ENCODE peak calls at places on chromosomes 16 and 17, in five cellular contexts. A is astrocyte, F is H9, H is HCT116, O is osteoblast. G is an unnamed sample.
A peak's percentile ranks its signal among the peaks of the same experiment; 100 is the strongest.

GRCh38 chr16:30052671-30053372 is 12.7 kb upstream of the ALDOA start:
- DNase-seq in A (peak; percentile 76), F (peak; percentile 90), H (peak; percentile 85), O (peak; percentile 99), G (peak; percentile 88)

GRCh38 chr16:88650749-88651275 is at the start of gene CYBA:
- DNase-seq in A (no peak), F (peak; percentile 93), H (peak; percentile 57), O (peak; percentile 99), G (peak; percentile 26)

GRCh38 chr16:53949716-53950410 is 245.9 kb downstream of the FTO start:
- DNase-seq in A (no peak), F (no peak), H (no peak), O (no peak), G (no peak)

GRCh38 chr16:27355610-27356009 is 41.8 kb downstream of the IL4R start:
- DNase-seq in A (no peak), F (peak; percentile 84), H (peak; percentile 19), O (no peak), G (peak; percentile 39)

GRCh38 chr16:30142672-30143346 is 19.8 kb upstream of the MAPK3 start:
- DNase-seq in A (no peak), F (peak; percentile 30), H (no peak), O (no peak), G (no peak)

GRCh38 chr17:1641065-1641403 is 4.5 kb downstream of the SCARF1 start:
- DNase-seq in A (no peak), F (no peak), H (no peak), O (peak; percentile 53), G (no peak)

GRCh38 chr17:17026163-17026562 is 16.1 kb upstream of the MPRIP start:
- DNase-seq in A (no peak), F (no peak), H (no peak), O (no peak), G (no peak)

GRCh38 chr16:81553080-81553813 is 108.6 kb downstream of the CMIP start:
- DNase-seq in A (peak; percentile 59), F (no peak), H (no peak), O (peak; percentile 73), G (no peak)

GRCh38 chr16:77618951-77619350 is 103.4 kb upstream of the NUDT7 start:
- DNase-seq in A (no peak), F (no peak), H (no peak), O (peak; percentile 43), G (no peak)

GRCh38 chr16:12089492-12090161 is 113.1 kb downstream of the SNX29 start:
- DNase-seq in A (peak; percentile 53), F (peak; percentile 63), H (peak; percentile 12), O (peak; percentile 83), G (peak; percentile 74)

GRCh38 chr17:69218986-69219385 is 9.6 kb downstream of the ABCA10 start:
- DNase-seq in A (no peak), F (no peak), H (no peak), O (no peak), G (no peak)

GRCh38 chr17:9890124-9890523 is 14.9 kb downstream of the RCVRN start:
- DNase-seq in A (no peak), F (peak; percentile 95), H (peak; percentile 43), O (no peak), G (no peak)

GRCh38 chr17:28748852-28749515 is 5.2 kb downstream of the TRAF4 start:
- DNase-seq in A (no peak), F (peak; percentile 49), H (no peak), O (no peak), G (no peak)

GRCh38 chr17:63816669-63817068 is 10.6 kb upstream of the PSMC5 start:
- DNase-seq in A (no peak), F (no peak), H (no peak), O (no peak), G (peak; percentile 13)

GRCh38 chr17:27671591-27671910 is 40.6 kb downstream of the LGALS9 start:
- DNase-seq in A (no peak), F (no peak), H (no peak), O (peak; percentile 69), G (no peak)

GRCh38 chr17:56809820-56810179 is 23.9 kb downstream of the C17orf67 start:
- DNase-seq in A (no peak), F (no peak), H (no peak), O (no peak), G (no peak)

GRCh38 chr17:39027440-39028035 is 60.3 kb upstream of the FBXO47 start:
- DNase-seq in A (no peak), F (no peak), H (no peak), O (no peak), G (no peak)

GRCh38 chr17:75777243-75777922 is 7.2 kb upstream of the UNK start:
- DNase-seq in A (no peak), F (no peak), H (no peak), O (no peak), G (no peak)
- H3K4me2 ChIP-seq in A (peak overlapping the region; percentile 90), F (no peak overlapping the region), H (peak overlapping the region; percentile 84), O (peak overlapping the region; percentile 94), G (peak overlapping the region; percentile 87)

GRCh38 chr16:86215233-86215978 is 294.9 kb upstream of the FOXF1 start:
- DNase-seq in A (peak; percentile 61), F (no peak), H (no peak), O (peak; percentile 51), G (peak; percentile 64)
- H3K27ac ChIP-seq in A (no peak overlapping the region), F (no peak overlapping the region), H (no peak overlapping the region), O (no peak overlapping the region), G (peak overlapping the region; percentile 30)

DNA sequence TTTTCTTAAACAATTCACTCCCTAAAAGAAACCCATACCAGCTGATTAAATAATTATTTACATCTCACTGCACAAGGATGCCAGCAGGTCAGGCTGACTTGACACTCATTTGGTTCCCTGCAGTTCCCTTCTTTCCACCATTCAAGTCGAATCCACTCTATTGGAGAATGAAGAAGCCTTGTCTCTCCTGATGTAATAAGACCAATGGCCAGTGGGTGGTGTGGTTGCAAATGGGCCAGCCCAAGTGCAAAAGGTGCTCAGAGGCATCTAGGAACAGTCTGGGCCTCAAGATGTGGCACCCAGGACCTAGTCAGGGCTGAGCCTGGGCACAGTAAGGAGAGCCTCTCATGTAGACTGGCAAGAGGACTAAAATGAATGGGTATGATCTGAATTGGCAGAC is 9.3 kb downstream of the C16orf78 start:
- DNase-seq in A (no peak), F (peak; percentile 67), H (peak; percentile 29), O (no peak), G (no peak)
- TF ChIP-seq CTCF in A (no peak), F (peak; percentile 65), H (peak; percentile 63), O (no peak), G (no peak)

GRCh38 chr17:49745175-49746139 is 18.5 kb downstream of the FAM117A start:
- DNase-seq in A (no peak), F (no peak), H (no peak), O (no peak), G (no peak)

GRCh38 chr17:49741692-49742076 is 22.2 kb downstream of the FAM117A start:
- DNase-seq in A (no peak), F (no peak), H (no peak), O (no peak), G (no peak)

GRCh38 chr17:49739662-49740271 is 24.2 kb downstream of the FAM117A start:
- DNase-seq in A (no peak), F (no peak), H (no peak), O (no peak), G (no peak)

GRCh38 chr17:49741009-49741691 is 22.8 kb downstream of the FAM117A start:
- DNase-seq in A (peak; percentile 20), F (no peak), H (no peak), O (peak; percentile 87), G (peak; percentile 33)

DNA sequence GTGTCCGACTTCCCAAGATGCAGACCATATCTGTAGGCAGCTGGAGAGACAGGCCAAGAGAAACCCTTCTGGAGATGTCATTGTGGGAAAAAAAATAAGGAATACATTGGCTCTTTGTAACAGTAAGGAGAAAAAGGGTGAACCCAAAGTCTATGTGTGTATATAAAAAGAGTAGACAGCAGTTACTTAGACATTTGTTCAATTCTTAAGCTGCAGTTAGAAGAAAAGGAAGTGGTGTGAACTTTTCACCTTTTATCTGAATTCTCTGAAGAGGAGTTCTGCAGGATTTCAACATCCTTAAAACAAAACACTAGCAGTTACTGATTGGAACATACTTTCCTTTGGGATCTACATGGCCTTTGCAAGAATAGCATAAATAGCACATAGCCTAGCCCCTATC is 21.7 kb downstream of the FAM117A start:
- DNase-seq in A (peak; percentile 25), F (no peak), H (no peak), O (no peak), G (peak; percentile 21)
- H3K4me2 ChIP-seq in A (no peak overlapping the region), F (no peak overlapping the region), H (no peak overlapping the region), O (peak overlapping the region; percentile 58), G (no peak overlapping the region)

GRCh38 chr17:77375108-77375507 is 234.3 kb downstream of the SEC14L1 start:
- DNase-seq in A (no peak), F (no peak), H (no peak), O (peak; percentile 93), G (no peak)

GRCh38 chr17:77375526-77375916 is 234.8 kb downstream of the SEC14L1 start:
- DNase-seq in A (no peak), F (no peak), H (no peak), O (no peak), G (no peak)

GRCh38 chr17:77372444-77373297 is 231.9 kb downstream of the SEC14L1 start:
- DNase-seq in A (peak; percentile 62), F (peak; percentile 97), H (no peak), O (peak; percentile 97), G (peak; percentile 94)

GRCh38 chr17:77373298-77374169 is 232.8 kb downstream of the SEC14L1 start:
- DNase-seq in A (no peak), F (peak; percentile 67), H (no peak), O (peak; percentile 91), G (no peak)

GRCh38 chr17:77374170-77374936 is 233.6 kb downstream of the SEC14L1 start:
- DNase-seq in A (peak; percentile 77), F (peak; percentile 96), H (no peak), O (peak; percentile 99), G (peak; percentile 87)
- H3K27ac ChIP-seq in A (peak overlapping the region; percentile 86), F (no peak overlapping the region), H (no peak overlapping the region), O (peak overlapping the region; percentile 92), G (peak overlapping the region; percentile 91)

DNA sequence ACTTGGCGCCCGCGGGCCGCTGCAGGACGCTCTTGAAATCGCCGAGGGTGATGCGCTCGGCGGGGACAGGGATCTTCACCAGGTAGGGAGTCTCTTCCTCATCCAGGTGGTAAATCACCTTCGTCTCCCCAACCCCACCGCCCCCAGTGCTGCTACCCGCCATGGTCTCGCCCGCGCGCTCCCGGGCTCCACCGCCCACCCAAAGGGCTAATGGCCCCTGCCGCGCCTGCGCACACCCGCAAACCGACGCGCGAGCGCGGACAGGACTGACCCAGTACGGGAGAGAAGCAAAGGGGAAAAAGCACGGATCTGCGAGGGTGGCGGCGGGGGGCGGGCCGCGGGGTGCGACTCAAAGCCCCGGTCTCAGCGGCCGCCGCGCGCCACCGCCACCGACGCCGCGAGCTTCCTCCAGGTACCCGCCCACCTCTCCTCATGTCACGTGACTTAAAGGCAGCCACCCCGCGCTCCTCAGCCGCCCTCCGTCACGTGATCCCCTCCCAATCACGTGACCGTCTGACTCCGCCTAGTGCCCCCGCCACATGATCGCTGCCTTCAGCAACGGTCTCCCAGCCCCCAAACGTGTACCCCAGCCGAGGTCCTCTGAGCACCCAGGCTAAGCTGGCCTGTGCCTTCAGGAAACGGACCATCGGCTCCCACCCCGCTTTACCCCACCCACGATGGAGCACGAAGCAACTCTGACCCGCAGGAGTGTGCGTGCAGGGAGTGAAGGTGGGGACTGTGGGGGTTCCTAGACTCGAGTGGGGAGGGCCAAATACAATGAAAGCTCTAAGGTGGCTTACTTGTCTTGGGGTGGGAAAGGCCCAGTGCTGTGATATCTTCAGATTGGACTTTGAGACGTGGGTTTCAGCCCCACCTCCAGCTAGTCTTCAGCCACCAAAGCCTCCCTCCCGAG is at the start of gene DVL2:
- DNase-seq in A (peak; percentile 83), F (peak; percentile 98), H (peak; percentile 88), O (peak; percentile 100), G (peak; percentile 95)
- TF ChIP-seq CTCF in A (no peak), F (no peak), H (no peak), O (no peak), G (no peak)

G was measured in fibroblast of lung.